ENCODE peak calls at places on chromosomes 2 and 18, in seven cellular contexts. One of them, this sample, is unnamed.

GRCh38 chr2:127145255-127145899 is 38.4 kb upstream of the BIN1 start:
- DNase-seq in HFFc6: peak
- DNase-seq in stimulated activated naive B cell treated with anti-CD40 and anti-IgM and Interleukin-4, amounts not matched to agents 10 μg/mL and 1 μg/mL and 100 μg/mL, for 72 hours: no peak
- DNase-seq in B cell: no peak
- DNase-seq in GM23248: peak
- DNase-seq in caudate nucleus: no peak
- DNase-seq in NCI-H2081: no peak
- DNase-seq in this sample: no peak

GRCh38 chr18:67359868-67360838 is 156.4 kb downstream of the DSEL start:
- DNase-seq in HFFc6: peak
- DNase-seq in stimulated activated naive B cell treated with anti-CD40 and anti-IgM and Interleukin-4, amounts not matched to agents 10 μg/mL and 1 μg/mL and 100 μg/mL, for 72 hours: peak
- DNase-seq in B cell: no peak
- DNase-seq in GM23248: peak
- DNase-seq in caudate nucleus: no peak
- DNase-seq in NCI-H2081: no peak
- DNase-seq in this sample: no peak

GRCh38 chr2:39696072-39696471 is 30.4 kb downstream of the TMEM178A start:
- DNase-seq in HFFc6: peak
- DNase-seq in stimulated activated naive B cell treated with anti-CD40 and anti-IgM and Interleukin-4, amounts not matched to agents 10 μg/mL and 1 μg/mL and 100 μg/mL, for 72 hours: no peak
- DNase-seq in B cell: no peak
- DNase-seq in GM23248: peak
- DNase-seq in caudate nucleus: no peak
- DNase-seq in NCI-H2081: peak
- DNase-seq in this sample: no peak

GRCh38 chr2:1297376-1298159 is 115.7 kb upstream of the TPO start:
- DNase-seq in HFFc6: no peak
- DNase-seq in stimulated activated naive B cell treated with anti-CD40 and anti-IgM and Interleukin-4, amounts not matched to agents 10 μg/mL and 1 μg/mL and 100 μg/mL, for 72 hours: no peak
- DNase-seq in B cell: no peak
- DNase-seq in GM23248: no peak
- DNase-seq in caudate nucleus: no peak
- DNase-seq in NCI-H2081: no peak
- DNase-seq in this sample: no peak

GRCh38 chr2:104286806-104287205 is 567.1 kb upstream of the POU3F3 start:
- DNase-seq in HFFc6: no peak
- DNase-seq in stimulated activated naive B cell treated with anti-CD40 and anti-IgM and Interleukin-4, amounts not matched to agents 10 μg/mL and 1 μg/mL and 100 μg/mL, for 72 hours: no peak
- DNase-seq in B cell: no peak
- DNase-seq in GM23248: no peak
- DNase-seq in caudate nucleus: no peak
- DNase-seq in NCI-H2081: no peak
- DNase-seq in this sample: no peak

GRCh38 chr2:235287369-235287722 is 206.5 kb upstream of the AGAP1 start:
- DNase-seq in HFFc6: no peak
- DNase-seq in stimulated activated naive B cell treated with anti-CD40 and anti-IgM and Interleukin-4, amounts not matched to agents 10 μg/mL and 1 μg/mL and 100 μg/mL, for 72 hours: no peak
- DNase-seq in B cell: no peak
- DNase-seq in GM23248: peak
- DNase-seq in caudate nucleus: peak
- DNase-seq in NCI-H2081: no peak
- DNase-seq in this sample: peak

GRCh38 chr2:160054984-160055725 is 7.3 kb downstream of the PLA2R1 start:
- DNase-seq in HFFc6: peak
- DNase-seq in stimulated activated naive B cell treated with anti-CD40 and anti-IgM and Interleukin-4, amounts not matched to agents 10 μg/mL and 1 μg/mL and 100 μg/mL, for 72 hours: no peak
- DNase-seq in B cell: no peak
- DNase-seq in GM23248: peak
- DNase-seq in caudate nucleus: no peak
- DNase-seq in NCI-H2081: no peak
- DNase-seq in this sample: no peak

GRCh38 chr18:31943895-31944816 is 1.2 kb upstream of the TRAPPC8 start:
- DNase-seq in HFFc6: no peak
- DNase-seq in stimulated activated naive B cell treated with anti-CD40 and anti-IgM and Interleukin-4, amounts not matched to agents 10 μg/mL and 1 μg/mL and 100 μg/mL, for 72 hours: no peak
- DNase-seq in B cell: no peak
- DNase-seq in GM23248: no peak
- DNase-seq in caudate nucleus: no peak
- DNase-seq in NCI-H2081: no peak
- DNase-seq in this sample: no peak

GRCh38 chr2:174718591-174718990 is 45.7 kb downstream of the CHRNA1 start:
- DNase-seq in HFFc6: no peak
- DNase-seq in stimulated activated naive B cell treated with anti-CD40 and anti-IgM and Interleukin-4, amounts not matched to agents 10 μg/mL and 1 μg/mL and 100 μg/mL, for 72 hours: no peak
- DNase-seq in B cell: no peak
- DNase-seq in GM23248: no peak
- DNase-seq in caudate nucleus: no peak
- DNase-seq in NCI-H2081: no peak
- DNase-seq in this sample: no peak

GRCh38 chr2:234462218-234462992 is 34.5 kb downstream of the ARL4C start:
- DNase-seq in HFFc6: no peak
- DNase-seq in stimulated activated naive B cell treated with anti-CD40 and anti-IgM and Interleukin-4, amounts not matched to agents 10 μg/mL and 1 μg/mL and 100 μg/mL, for 72 hours: no peak
- DNase-seq in B cell: no peak
- DNase-seq in GM23248: no peak
- DNase-seq in caudate nucleus: no peak
- DNase-seq in NCI-H2081: no peak
- DNase-seq in this sample: no peak

GRCh38 chr2:123485056-123485455 is 540.0 kb upstream of the CNTNAP5 start:
- DNase-seq in HFFc6: no peak
- DNase-seq in stimulated activated naive B cell treated with anti-CD40 and anti-IgM and Interleukin-4, amounts not matched to agents 10 μg/mL and 1 μg/mL and 100 μg/mL, for 72 hours: no peak
- DNase-seq in B cell: no peak
- DNase-seq in GM23248: no peak
- DNase-seq in caudate nucleus: no peak
- DNase-seq in NCI-H2081: no peak
- DNase-seq in this sample: no peak

GRCh38 chr18:72868666-72869661 is 1.2 kb upstream of the NETO1 start:
- DNase-seq in HFFc6: no peak
- DNase-seq in stimulated activated naive B cell treated with anti-CD40 and anti-IgM and Interleukin-4, amounts not matched to agents 10 μg/mL and 1 μg/mL and 100 μg/mL, for 72 hours: peak
- DNase-seq in B cell: no peak
- DNase-seq in GM23248: no peak
- DNase-seq in caudate nucleus: no peak
- DNase-seq in NCI-H2081: no peak
- DNase-seq in this sample: no peak

GRCh38 chr2:38602136-38602731 is 494 bp downstream of the HNRNPLL start:
- DNase-seq in HFFc6: no peak
- DNase-seq in stimulated activated naive B cell treated with anti-CD40 and anti-IgM and Interleukin-4, amounts not matched to agents 10 μg/mL and 1 μg/mL and 100 μg/mL, for 72 hours: peak
- DNase-seq in B cell: peak
- DNase-seq in GM23248: peak
- DNase-seq in caudate nucleus: peak
- DNase-seq in NCI-H2081: peak
- DNase-seq in this sample: peak

GRCh38 chr18:54222922-54223567 is 1.4 kb downstream of the MBD2 start:
- DNase-seq in HFFc6: no peak
- DNase-seq in stimulated activated naive B cell treated with anti-CD40 and anti-IgM and Interleukin-4, amounts not matched to agents 10 μg/mL and 1 μg/mL and 100 μg/mL, for 72 hours: peak
- DNase-seq in B cell: peak
- DNase-seq in GM23248: no peak
- DNase-seq in caudate nucleus: no peak
- DNase-seq in NCI-H2081: peak
- DNase-seq in this sample: peak

GRCh38 chr18:46071615-46071893 is 506 bp downstream of the PSTPIP2 start:
- DNase-seq in HFFc6: no peak
- DNase-seq in stimulated activated naive B cell treated with anti-CD40 and anti-IgM and Interleukin-4, amounts not matched to agents 10 μg/mL and 1 μg/mL and 100 μg/mL, for 72 hours: no peak
- DNase-seq in B cell: no peak
- DNase-seq in GM23248: no peak
- DNase-seq in caudate nucleus: no peak
- DNase-seq in NCI-H2081: no peak
- DNase-seq in this sample: no peak

GRCh38 chr18:26487437-26487836 is 60.9 kb downstream of the KCTD1 start:
- DNase-seq in HFFc6: no peak
- DNase-seq in stimulated activated naive B cell treated with anti-CD40 and anti-IgM and Interleukin-4, amounts not matched to agents 10 μg/mL and 1 μg/mL and 100 μg/mL, for 72 hours: no peak
- DNase-seq in B cell: no peak
- DNase-seq in GM23248: peak
- DNase-seq in caudate nucleus: no peak
- DNase-seq in NCI-H2081: no peak
- DNase-seq in this sample: no peak

GRCh38 chr18:77062518-77063003 is 70.0 kb downstream of the MBP start:
- DNase-seq in HFFc6: no peak
- DNase-seq in stimulated activated naive B cell treated with anti-CD40 and anti-IgM and Interleukin-4, amounts not matched to agents 10 μg/mL and 1 μg/mL and 100 μg/mL, for 72 hours: peak
- DNase-seq in B cell: peak
- DNase-seq in GM23248: no peak
- DNase-seq in caudate nucleus: no peak
- DNase-seq in NCI-H2081: no peak
- DNase-seq in this sample: no peak

GRCh38 chr18:10140928-10141327 is 227.1 kb downstream of the VAPA start:
- DNase-seq in HFFc6: peak
- DNase-seq in stimulated activated naive B cell treated with anti-CD40 and anti-IgM and Interleukin-4, amounts not matched to agents 10 μg/mL and 1 μg/mL and 100 μg/mL, for 72 hours: no peak
- DNase-seq in B cell: no peak
- DNase-seq in GM23248: peak
- DNase-seq in caudate nucleus: no peak
- DNase-seq in NCI-H2081: no peak
- DNase-seq in this sample: no peak

GRCh38 chr18:11518788-11519685 is 90.4 kb upstream of the SLC35G4 start:
- DNase-seq in HFFc6: peak
- DNase-seq in stimulated activated naive B cell treated with anti-CD40 and anti-IgM and Interleukin-4, amounts not matched to agents 10 μg/mL and 1 μg/mL and 100 μg/mL, for 72 hours: peak
- DNase-seq in B cell: no peak
- DNase-seq in GM23248: peak
- DNase-seq in caudate nucleus: no peak
- DNase-seq in NCI-H2081: peak
- DNase-seq in this sample: peak

GRCh38 chr2:236214331-236214995 is 46.3 kb upstream of the GBX2 start:
- DNase-seq in HFFc6: no peak
- DNase-seq in stimulated activated naive B cell treated with anti-CD40 and anti-IgM and Interleukin-4, amounts not matched to agents 10 μg/mL and 1 μg/mL and 100 μg/mL, for 72 hours: no peak
- DNase-seq in B cell: no peak
- DNase-seq in GM23248: no peak
- DNase-seq in caudate nucleus: no peak
- DNase-seq in NCI-H2081: no peak
- DNase-seq in this sample: no peak

GRCh38 chr2:86249176-86249842 is 50.1 kb downstream of the MRPL35 start:
- DNase-seq in HFFc6: peak
- DNase-seq in stimulated activated naive B cell treated with anti-CD40 and anti-IgM and Interleukin-4, amounts not matched to agents 10 μg/mL and 1 μg/mL and 100 μg/mL, for 72 hours: no peak
- DNase-seq in B cell: no peak
- DNase-seq in GM23248: peak
- DNase-seq in caudate nucleus: no peak
- DNase-seq in NCI-H2081: peak
- DNase-seq in this sample: no peak

GRCh38 chr2:139175510-139175909 is 395.3 kb upstream of the NXPH2 start:
- DNase-seq in HFFc6: no peak
- DNase-seq in stimulated activated naive B cell treated with anti-CD40 and anti-IgM and Interleukin-4, amounts not matched to agents 10 μg/mL and 1 μg/mL and 100 μg/mL, for 72 hours: no peak
- DNase-seq in B cell: no peak
- DNase-seq in GM23248: no peak
- DNase-seq in caudate nucleus: no peak
- DNase-seq in NCI-H2081: peak
- DNase-seq in this sample: no peak

GRCh38 chr18:23141022-23141999 is 6.0 kb downstream of the CABLES1 start:
- DNase-seq in HFFc6: no peak
- DNase-seq in stimulated activated naive B cell treated with anti-CD40 and anti-IgM and Interleukin-4, amounts not matched to agents 10 μg/mL and 1 μg/mL and 100 μg/mL, for 72 hours: no peak
- DNase-seq in B cell: no peak
- DNase-seq in GM23248: peak
- DNase-seq in caudate nucleus: no peak
- DNase-seq in NCI-H2081: peak
- DNase-seq in this sample: no peak

GRCh38 chr2:218015831-218016521 is 13.2 kb upstream of the TNS1 start:
- DNase-seq in HFFc6: no peak
- DNase-seq in stimulated activated naive B cell treated with anti-CD40 and anti-IgM and Interleukin-4, amounts not matched to agents 10 μg/mL and 1 μg/mL and 100 μg/mL, for 72 hours: no peak
- DNase-seq in B cell: no peak
- DNase-seq in GM23248: no peak
- DNase-seq in caudate nucleus: peak
- DNase-seq in NCI-H2081: no peak
- DNase-seq in this sample: peak

GRCh38 chr2:218168635-218169462 is 2.1 kb upstream of the CXCR1 start:
- DNase-seq in HFFc6: no peak
- DNase-seq in stimulated activated naive B cell treated with anti-CD40 and anti-IgM and Interleukin-4, amounts not matched to agents 10 μg/mL and 1 μg/mL and 100 μg/mL, for 72 hours: peak
- DNase-seq in B cell: peak
- DNase-seq in GM23248: peak
- DNase-seq in caudate nucleus: no peak
- DNase-seq in NCI-H2081: peak
- DNase-seq in this sample: peak

GRCh38 chr2:39663187-39663930 is 2.4 kb upstream of the TMEM178A start:
- DNase-seq in HFFc6: no peak
- DNase-seq in stimulated activated naive B cell treated with anti-CD40 and anti-IgM and Interleukin-4, amounts not matched to agents 10 μg/mL and 1 μg/mL and 100 μg/mL, for 72 hours: no peak
- DNase-seq in B cell: no peak
- DNase-seq in GM23248: peak
- DNase-seq in caudate nucleus: no peak
- DNase-seq in NCI-H2081: peak
- DNase-seq in this sample: no peak

GRCh38 chr2:217993817-217994459 is 8.9 kb downstream of the TNS1 start:
- DNase-seq in HFFc6: no peak
- DNase-seq in stimulated activated naive B cell treated with anti-CD40 and anti-IgM and Interleukin-4, amounts not matched to agents 10 μg/mL and 1 μg/mL and 100 μg/mL, for 72 hours: no peak
- DNase-seq in B cell: no peak
- DNase-seq in GM23248: peak
- DNase-seq in caudate nucleus: no peak
- DNase-seq in NCI-H2081: peak
- DNase-seq in this sample: peak

GRCh38 chr2:26942543-26943295 is 27.7 kb upstream of the MAPRE3 start:
- DNase-seq in HFFc6: peak
- DNase-seq in stimulated activated naive B cell treated with anti-CD40 and anti-IgM and Interleukin-4, amounts not matched to agents 10 μg/mL and 1 μg/mL and 100 μg/mL, for 72 hours: peak
- DNase-seq in B cell: peak
- DNase-seq in GM23248: peak
- DNase-seq in caudate nucleus: peak
- DNase-seq in NCI-H2081: peak
- DNase-seq in this sample: no peak

GRCh38 chr2:112542974-112543760 is 902 bp downstream of the POLR1B start:
- DNase-seq in HFFc6: no peak
- DNase-seq in stimulated activated naive B cell treated with anti-CD40 and anti-IgM and Interleukin-4, amounts not matched to agents 10 μg/mL and 1 μg/mL and 100 μg/mL, for 72 hours: no peak
- DNase-seq in B cell: no peak
- DNase-seq in GM23248: peak
- DNase-seq in caudate nucleus: no peak
- DNase-seq in NCI-H2081: peak
- DNase-seq in this sample: no peak

GRCh38 chr18:33123852-33124251 is 316.7 kb downstream of the CCDC178 start:
- DNase-seq in HFFc6: no peak
- DNase-seq in stimulated activated naive B cell treated with anti-CD40 and anti-IgM and Interleukin-4, amounts not matched to agents 10 μg/mL and 1 μg/mL and 100 μg/mL, for 72 hours: no peak
- DNase-seq in B cell: no peak
- DNase-seq in GM23248: no peak
- DNase-seq in caudate nucleus: no peak
- DNase-seq in NCI-H2081: peak
- DNase-seq in this sample: no peak

GRCh38 chr2:222318026-222318711 is 19.4 kb upstream of the PAX3 start:
- DNase-seq in HFFc6: peak
- DNase-seq in stimulated activated naive B cell treated with anti-CD40 and anti-IgM and Interleukin-4, amounts not matched to agents 10 μg/mL and 1 μg/mL and 100 μg/mL, for 72 hours: peak
- DNase-seq in B cell: no peak
- DNase-seq in GM23248: peak
- DNase-seq in caudate nucleus: no peak
- DNase-seq in NCI-H2081: peak
- DNase-seq in this sample: no peak

GRCh38 chr18:9232977-9233376 is 96.4 kb downstream of the ANKRD12 start:
- DNase-seq in HFFc6: no peak
- DNase-seq in stimulated activated naive B cell treated with anti-CD40 and anti-IgM and Interleukin-4, amounts not matched to agents 10 μg/mL and 1 μg/mL and 100 μg/mL, for 72 hours: no peak
- DNase-seq in B cell: no peak
- DNase-seq in GM23248: no peak
- DNase-seq in caudate nucleus: no peak
- DNase-seq in NCI-H2081: no peak
- DNase-seq in this sample: no peak

GRCh38 chr2:39920318-39920775 is 141.3 kb upstream of the THUMPD2 start:
- DNase-seq in HFFc6: no peak
- DNase-seq in stimulated activated naive B cell treated with anti-CD40 and anti-IgM and Interleukin-4, amounts not matched to agents 10 μg/mL and 1 μg/mL and 100 μg/mL, for 72 hours: no peak
- DNase-seq in B cell: no peak
- DNase-seq in GM23248: no peak
- DNase-seq in caudate nucleus: no peak
- DNase-seq in NCI-H2081: no peak
- DNase-seq in this sample: no peak

GRCh38 chr2:231057590-231057989 is 923 bp downstream of the PSMD1 start:
- DNase-seq in HFFc6: no peak
- DNase-seq in stimulated activated naive B cell treated with anti-CD40 and anti-IgM and Interleukin-4, amounts not matched to agents 10 μg/mL and 1 μg/mL and 100 μg/mL, for 72 hours: no peak
- DNase-seq in B cell: no peak
- DNase-seq in GM23248: peak
- DNase-seq in caudate nucleus: no peak
- DNase-seq in NCI-H2081: no peak
- DNase-seq in this sample: no peak

GRCh38 chr18:23114171-23114881 is 21.0 kb upstream of the CABLES1 start:
- DNase-seq in HFFc6: no peak
- DNase-seq in stimulated activated naive B cell treated with anti-CD40 and anti-IgM and Interleukin-4, amounts not matched to agents 10 μg/mL and 1 μg/mL and 100 μg/mL, for 72 hours: no peak
- DNase-seq in B cell: no peak
- DNase-seq in GM23248: peak
- DNase-seq in caudate nucleus: no peak
- DNase-seq in NCI-H2081: peak
- DNase-seq in this sample: no peak

GRCh38 chr18:52288403-52289004 is 51.5 kb upstream of the DCC start:
- DNase-seq in HFFc6: no peak
- DNase-seq in stimulated activated naive B cell treated with anti-CD40 and anti-IgM and Interleukin-4, amounts not matched to agents 10 μg/mL and 1 μg/mL and 100 μg/mL, for 72 hours: no peak
- DNase-seq in B cell: no peak
- DNase-seq in GM23248: peak
- DNase-seq in caudate nucleus: no peak
- DNase-seq in NCI-H2081: peak
- DNase-seq in this sample: no peak

GRCh38 chr18:57659463-57660102 is 37.9 kb upstream of the NARS1 start:
- DNase-seq in HFFc6: no peak
- DNase-seq in stimulated activated naive B cell treated with anti-CD40 and anti-IgM and Interleukin-4, amounts not matched to agents 10 μg/mL and 1 μg/mL and 100 μg/mL, for 72 hours: no peak
- DNase-seq in B cell: no peak
- DNase-seq in GM23248: no peak
- DNase-seq in caudate nucleus: no peak
- DNase-seq in NCI-H2081: no peak
- DNase-seq in this sample: no peak